ENCODE peak calls at places on chromosomes 7 and 10, in five cellular contexts. One of them, this sample, is unnamed.

GRCh38 chr10:131979336-131979735 is 2.4 kb downstream of the BNIP3 start:
- DNase-seq in dorsolateral prefrontal cortex: no peak
- DNase-seq in natural killer cell: no peak
- DNase-seq in brain microvascular endothelial cell: no peak
- DNase-seq in endodermal cell: no peak
- DNase-seq in this sample: no peak

GRCh38 chr7:111113263-111114017 is 22.5 kb downstream of the LRRN3 start:
- DNase-seq in brain microvascular endothelial cell: no peak
- DNase-seq in endodermal cell: no peak
- DNase-seq in dorsolateral prefrontal cortex: no peak
- DNase-seq in natural killer cell: no peak
- DNase-seq in this sample: no peak

GRCh38 chr10:21534611-21535493 is 820 bp downstream of the MLLT10 start:
- DNase-seq in brain microvascular endothelial cell: no peak
- DNase-seq in dorsolateral prefrontal cortex: peak; percentile 48
- DNase-seq in endodermal cell: peak; percentile 86
- DNase-seq in natural killer cell: peak; percentile 51
- DNase-seq in this sample: peak; percentile 43

GRCh38 chr7:116769541-116769940 is 92.8 kb upstream of the CAPZA2 start:
- DNase-seq in natural killer cell: no peak
- DNase-seq in dorsolateral prefrontal cortex: no peak
- DNase-seq in endodermal cell: no peak
- DNase-seq in brain microvascular endothelial cell: no peak
- DNase-seq in this sample: no peak

GRCh38 chr10:120612756-120613155 is 155.7 kb downstream of the PLPP4 start:
- DNase-seq in brain microvascular endothelial cell: no peak
- DNase-seq in dorsolateral prefrontal cortex: no peak
- DNase-seq in natural killer cell: no peak
- DNase-seq in endodermal cell: peak; percentile 1
- DNase-seq in this sample: no peak

GRCh38 chr10:132443605-132443997 is 46.6 kb downstream of the PWWP2B start:
- DNase-seq in brain microvascular endothelial cell: peak; percentile 38
- DNase-seq in natural killer cell: peak; percentile 78
- DNase-seq in dorsolateral prefrontal cortex: no peak
- DNase-seq in endodermal cell: no peak
- DNase-seq in this sample: no peak

GRCh38 chr10:99450156-99450555 is 19.7 kb upstream of the GOT1 start:
- DNase-seq in natural killer cell: no peak
- DNase-seq in endodermal cell: no peak
- DNase-seq in dorsolateral prefrontal cortex: no peak
- DNase-seq in brain microvascular endothelial cell: no peak
- DNase-seq in this sample: no peak

GRCh38 chr10:43227911-43228782 is 38.7 kb downstream of the RASGEF1A start:
- DNase-seq in natural killer cell: peak; percentile 18
- DNase-seq in brain microvascular endothelial cell: no peak
- DNase-seq in dorsolateral prefrontal cortex: no peak
- DNase-seq in endodermal cell: peak; percentile 44
- DNase-seq in this sample: no peak

GRCh38 chr10:126058104-126058503 is 161.7 kb downstream of the FANK1 start:
- DNase-seq in natural killer cell: no peak
- DNase-seq in endodermal cell: no peak
- DNase-seq in brain microvascular endothelial cell: no peak
- DNase-seq in dorsolateral prefrontal cortex: no peak
- DNase-seq in this sample: no peak

GRCh38 chr10:129710510-129710847 is 243.4 kb downstream of the MGMT start:
- DNase-seq in dorsolateral prefrontal cortex: no peak
- DNase-seq in brain microvascular endothelial cell: no peak
- DNase-seq in endodermal cell: peak; percentile 51
- DNase-seq in natural killer cell: no peak
- DNase-seq in this sample: no peak

GRCh38 chr7:132480534-132480933 is 95.7 kb downstream of the PLXNA4 start:
- DNase-seq in dorsolateral prefrontal cortex: peak; percentile 50
- DNase-seq in endodermal cell: no peak
- DNase-seq in brain microvascular endothelial cell: no peak
- DNase-seq in natural killer cell: no peak
- DNase-seq in this sample: no peak
- TF ChIP-seq CTCF in dorsolateral prefrontal cortex: no peak
- TF ChIP-seq CTCF in endodermal cell: no peak
- TF ChIP-seq CTCF in brain microvascular endothelial cell: no peak
- TF ChIP-seq CTCF in natural killer cell: no peak
- TF ChIP-seq CTCF in this sample: no peak

GRCh38 chr7:4103352-4104091 is 578.6 kb upstream of the FOXK1 start:
- DNase-seq in brain microvascular endothelial cell: peak; percentile 78
- DNase-seq in dorsolateral prefrontal cortex: no peak
- DNase-seq in natural killer cell: no peak
- DNase-seq in endodermal cell: peak; percentile 62
- DNase-seq in this sample: no peak
- TF ChIP-seq CTCF in brain microvascular endothelial cell: no peak
- TF ChIP-seq CTCF in dorsolateral prefrontal cortex: peak; percentile 40
- TF ChIP-seq CTCF in natural killer cell: no peak
- TF ChIP-seq CTCF in endodermal cell: peak; percentile 60
- TF ChIP-seq CTCF in this sample: peak; percentile 50

DNA sequence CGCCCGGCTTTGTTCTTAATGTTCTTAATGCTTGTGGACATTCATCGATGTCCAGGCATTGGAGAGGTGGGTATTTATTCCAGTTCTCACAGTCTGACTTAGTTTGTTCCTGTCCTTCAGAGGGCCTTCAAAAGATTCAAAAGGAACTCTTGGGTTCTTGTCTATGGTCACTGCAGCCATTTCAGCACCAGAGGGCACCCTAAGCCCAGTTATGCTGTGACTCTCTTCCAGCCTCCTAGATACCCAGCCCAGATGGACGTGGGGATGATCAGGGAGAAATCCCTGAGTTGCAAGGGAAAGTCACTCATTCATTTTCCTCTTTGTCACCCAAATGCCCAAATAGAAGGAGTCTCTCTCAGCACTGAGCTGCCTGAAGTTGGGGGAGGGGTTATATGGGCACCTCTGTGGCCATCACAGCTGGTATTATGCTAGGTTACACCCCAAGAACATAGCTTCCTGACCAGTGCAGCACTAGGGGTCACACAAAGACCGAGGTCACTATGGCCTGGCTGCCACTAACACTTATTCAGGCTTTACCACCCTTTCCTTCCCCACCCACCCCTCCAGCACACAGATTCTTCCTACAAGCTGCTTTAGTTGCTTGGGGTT is 26.5 kb upstream of the CCDC126 start:
- DNase-seq in natural killer cell: peak; percentile 61
- DNase-seq in endodermal cell: peak; percentile 94
- DNase-seq in dorsolateral prefrontal cortex: peak; percentile 56
- DNase-seq in brain microvascular endothelial cell: peak; percentile 62
- DNase-seq in this sample: peak; percentile 72
- TF ChIP-seq CTCF in natural killer cell: peak; percentile 79
- TF ChIP-seq CTCF in endodermal cell: peak; percentile 92
- TF ChIP-seq CTCF in dorsolateral prefrontal cortex: peak; percentile 88
- TF ChIP-seq CTCF in brain microvascular endothelial cell: peak; percentile 92
- TF ChIP-seq CTCF in this sample: peak; percentile 92

GRCh38 chr10:76902949-76903348 is 734.7 kb downstream of the KCNMA1 start:
- DNase-seq in brain microvascular endothelial cell: no peak
- DNase-seq in dorsolateral prefrontal cortex: no peak
- DNase-seq in endodermal cell: peak; percentile 92
- DNase-seq in natural killer cell: no peak
- DNase-seq in this sample: peak; percentile 44
- TF ChIP-seq CTCF in brain microvascular endothelial cell: peak; percentile 67
- TF ChIP-seq CTCF in dorsolateral prefrontal cortex: no peak
- TF ChIP-seq CTCF in endodermal cell: peak; percentile 79
- TF ChIP-seq CTCF in natural killer cell: peak; percentile 15
- TF ChIP-seq CTCF in this sample: peak; percentile 52

DNA sequence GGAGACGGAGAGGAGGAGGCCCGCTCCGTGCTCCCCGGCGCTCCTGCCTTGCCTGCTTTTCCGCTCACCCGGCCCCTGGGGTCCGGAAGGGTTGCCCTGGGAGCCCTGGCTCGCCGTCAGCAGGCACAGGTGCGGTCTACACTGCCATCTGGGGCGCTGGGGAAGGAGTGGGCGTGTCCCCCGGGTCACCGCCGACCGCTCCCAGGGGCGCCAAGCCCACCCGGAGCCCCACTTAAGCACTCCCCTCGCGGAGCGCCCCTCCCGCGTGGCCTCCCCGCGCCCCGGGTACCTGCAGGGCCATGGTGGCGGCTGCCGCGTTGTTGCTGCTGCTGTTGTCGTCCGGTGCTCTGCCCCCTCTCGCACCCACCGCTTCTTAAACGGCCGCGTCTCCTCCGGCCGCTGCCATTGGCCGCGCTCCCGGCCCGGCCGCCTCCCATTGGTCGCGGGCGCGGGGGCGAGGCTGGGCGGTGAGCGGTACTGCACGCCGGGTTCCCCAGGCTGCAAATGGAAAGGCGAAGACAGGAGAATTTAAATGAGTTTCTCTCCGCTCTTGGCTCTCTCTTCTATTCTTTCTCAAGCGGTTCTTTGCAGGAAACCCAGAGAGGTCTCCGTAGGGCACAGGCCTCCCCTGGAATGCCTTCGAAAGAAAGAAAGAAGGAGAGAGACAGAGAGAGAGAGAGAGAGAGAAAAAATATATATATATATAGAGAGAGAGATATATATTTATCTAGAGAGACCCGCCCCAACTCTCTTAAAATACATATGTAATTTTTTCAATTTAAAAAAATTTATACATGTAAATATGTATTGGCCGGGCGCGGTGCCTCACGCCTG is at the start of gene ACBD7:
- DNase-seq in endodermal cell: peak; percentile 96
- DNase-seq in natural killer cell: peak; percentile 82
- DNase-seq in dorsolateral prefrontal cortex: peak; percentile 77
- DNase-seq in brain microvascular endothelial cell: peak; percentile 66
- DNase-seq in this sample: peak; percentile 78
- TF ChIP-seq CTCF in endodermal cell: peak; percentile 67
- TF ChIP-seq CTCF in natural killer cell: peak; percentile 43
- TF ChIP-seq CTCF in dorsolateral prefrontal cortex: no peak
- TF ChIP-seq CTCF in brain microvascular endothelial cell: peak; percentile 32
- TF ChIP-seq CTCF in this sample: peak; percentile 59

GRCh38 chr7:36264123-36264916 is 111.3 kb downstream of the EEPD1 start:
- DNase-seq in endodermal cell: no peak
- DNase-seq in natural killer cell: no peak
- DNase-seq in dorsolateral prefrontal cortex: no peak
- DNase-seq in brain microvascular endothelial cell: no peak
- DNase-seq in this sample: no peak

GRCh38 chr7:36266683-36267082 is 113.6 kb downstream of the EEPD1 start:
- DNase-seq in endodermal cell: no peak
- DNase-seq in brain microvascular endothelial cell: no peak
- DNase-seq in dorsolateral prefrontal cortex: no peak
- DNase-seq in natural killer cell: no peak
- DNase-seq in this sample: no peak

GRCh38 chr7:36266201-36266600 is 113.1 kb downstream of the EEPD1 start:
- DNase-seq in natural killer cell: no peak
- DNase-seq in brain microvascular endothelial cell: no peak
- DNase-seq in dorsolateral prefrontal cortex: no peak
- DNase-seq in endodermal cell: no peak
- DNase-seq in this sample: no peak

GRCh38 chr7:36264917-36265292 is 111.9 kb downstream of the EEPD1 start:
- DNase-seq in brain microvascular endothelial cell: no peak
- DNase-seq in natural killer cell: no peak
- DNase-seq in endodermal cell: no peak
- DNase-seq in dorsolateral prefrontal cortex: no peak
- DNase-seq in this sample: no peak

DNA sequence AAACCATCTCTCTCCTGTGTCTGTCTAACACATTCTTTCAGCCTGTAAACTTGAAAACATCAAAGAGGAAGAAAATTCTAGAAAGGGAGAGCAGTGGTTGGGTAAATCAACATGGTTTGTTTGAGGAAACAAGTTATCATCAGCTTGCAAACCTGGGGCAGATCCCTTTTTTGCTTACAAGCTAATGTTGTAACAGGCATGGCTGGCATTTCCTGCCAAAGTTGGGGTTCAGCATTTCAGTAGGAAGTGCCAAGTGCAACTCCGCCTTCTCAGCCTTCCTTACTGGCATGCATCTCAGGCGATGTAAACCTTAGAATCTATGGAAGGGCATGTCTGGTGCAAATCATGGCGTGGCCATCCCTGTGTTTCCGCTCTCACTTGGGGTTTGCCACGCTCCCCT is 112.7 kb downstream of the EEPD1 start:
- DNase-seq in endodermal cell: no peak
- DNase-seq in brain microvascular endothelial cell: no peak
- DNase-seq in natural killer cell: no peak
- DNase-seq in dorsolateral prefrontal cortex: no peak
- DNase-seq in this sample: no peak
- TF ChIP-seq CTCF in endodermal cell: no peak
- TF ChIP-seq CTCF in brain microvascular endothelial cell: no peak
- TF ChIP-seq CTCF in natural killer cell: no peak
- TF ChIP-seq CTCF in dorsolateral prefrontal cortex: no peak
- TF ChIP-seq CTCF in this sample: no peak

GRCh38 chr7:114426824-114427223 is 12.2 kb downstream of the FOXP2 start:
- DNase-seq in brain microvascular endothelial cell: peak; percentile 34
- DNase-seq in dorsolateral prefrontal cortex: no peak
- DNase-seq in natural killer cell: no peak
- DNase-seq in endodermal cell: no peak
- DNase-seq in this sample: no peak
- TF ChIP-seq CTCF in brain microvascular endothelial cell: peak; percentile 46
- TF ChIP-seq CTCF in dorsolateral prefrontal cortex: peak; percentile 51
- TF ChIP-seq CTCF in natural killer cell: no peak
- TF ChIP-seq CTCF in endodermal cell: peak; percentile 73
- TF ChIP-seq CTCF in this sample: peak; percentile 64

GRCh38 chr7:47893721-47894365 is 54.4 kb downstream of the PKD1L1 start:
- DNase-seq in dorsolateral prefrontal cortex: no peak
- DNase-seq in endodermal cell: no peak
- DNase-seq in brain microvascular endothelial cell: no peak
- DNase-seq in natural killer cell: no peak
- DNase-seq in this sample: no peak

GRCh38 chr7:47890125-47890524 is 58.1 kb downstream of the PKD1L1 start:
- DNase-seq in natural killer cell: no peak
- DNase-seq in brain microvascular endothelial cell: no peak
- DNase-seq in endodermal cell: no peak
- DNase-seq in dorsolateral prefrontal cortex: no peak
- DNase-seq in this sample: no peak

GRCh38 chr7:47895026-47895425 is 53.2 kb downstream of the PKD1L1 start:
- DNase-seq in dorsolateral prefrontal cortex: no peak
- DNase-seq in brain microvascular endothelial cell: no peak
- DNase-seq in natural killer cell: no peak
- DNase-seq in endodermal cell: no peak
- DNase-seq in this sample: no peak

GRCh38 chr7:47890606-47891005 is 57.7 kb downstream of the PKD1L1 start:
- DNase-seq in endodermal cell: no peak
- DNase-seq in dorsolateral prefrontal cortex: no peak
- DNase-seq in brain microvascular endothelial cell: no peak
- DNase-seq in natural killer cell: no peak
- DNase-seq in this sample: no peak

GRCh38 chr7:47893238-47893637 is 55.0 kb downstream of the PKD1L1 start:
- DNase-seq in brain microvascular endothelial cell: no peak
- DNase-seq in natural killer cell: no peak
- DNase-seq in dorsolateral prefrontal cortex: no peak
- DNase-seq in endodermal cell: peak; percentile 90
- DNase-seq in this sample: no peak
- TF ChIP-seq CTCF in brain microvascular endothelial cell: peak; percentile 59
- TF ChIP-seq CTCF in natural killer cell: no peak
- TF ChIP-seq CTCF in dorsolateral prefrontal cortex: no peak
- TF ChIP-seq CTCF in endodermal cell: peak; percentile 88
- TF ChIP-seq CTCF in this sample: peak; percentile 53

DNA sequence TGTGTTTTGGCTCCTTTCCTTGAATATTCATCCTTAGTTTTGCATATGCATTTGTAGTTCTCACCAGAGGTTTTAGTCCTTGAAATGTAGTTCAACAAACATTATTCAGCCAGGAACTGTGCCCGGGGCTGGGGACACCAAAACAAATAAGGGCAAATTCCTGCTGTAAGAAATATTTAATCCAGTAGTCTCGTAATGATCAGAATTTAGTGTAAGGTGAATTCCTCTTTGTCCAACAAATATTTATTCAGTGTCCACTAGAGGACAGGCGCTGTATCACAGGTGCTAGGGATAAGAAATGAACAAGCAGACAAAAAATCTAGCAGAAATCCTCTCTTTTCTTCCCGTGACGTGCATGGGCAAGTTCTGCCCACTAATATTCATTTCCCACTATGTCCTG is 17.6 kb downstream of the LGI1 start:
- DNase-seq in natural killer cell: no peak
- DNase-seq in endodermal cell: no peak
- DNase-seq in brain microvascular endothelial cell: no peak
- DNase-seq in dorsolateral prefrontal cortex: no peak
- DNase-seq in this sample: no peak
- TF ChIP-seq CTCF in natural killer cell: no peak
- TF ChIP-seq CTCF in endodermal cell: peak; percentile 14
- TF ChIP-seq CTCF in brain microvascular endothelial cell: no peak
- TF ChIP-seq CTCF in dorsolateral prefrontal cortex: no peak
- TF ChIP-seq CTCF in this sample: no peak

This sample was measured in neural crest cell.